ENCODE peak calls at places on chromosomes 12 and 14, in four cellular contexts. I is left ventricle myocardium inferior, T is GM13977, R is fibroblast of mammary gland. B is an unnamed sample.

GRCh38 chr14:74478996-74479635 is 14.0 kb downstream of the NPC2 start:
- DNase-seq in T (no peak), I (no peak), R (peak), B (no peak)

GRCh38 chr12:105106621-105107020 is 910 bp upstream of the WASHC4 start:
- DNase-seq in T (no peak), R (no peak), I (no peak), B (no peak)

GRCh38 chr12:31728289-31728916 is 418 bp downstream of the AMN1 start:
- DNase-seq in R (peak), T (peak), I (no peak), B (no peak)

GRCh38 chr12:27366621-27367020 is 34.0 kb downstream of the BMAL2 start:
- DNase-seq in I (no peak), T (no peak), R (no peak), B (no peak)

GRCh38 chr14:105908006-105908405 is 381.6 kb downstream of the TMEM121 start:
- DNase-seq in I (no peak), R (no peak), T (no peak), B (no peak)

GRCh38 chr14:95265106-95266094 is 54.3 kb downstream of the CLMN start:
- DNase-seq in T (peak), R (peak), I (no peak), B (peak)

GRCh38 chr14:54194501-54194900 is 202.3 kb upstream of the CDKN3 start:
- DNase-seq in R (no peak), I (no peak), T (no peak), B (no peak)

GRCh38 chr12:17062296-17063061 is 456.5 kb upstream of the LMO3 start:
- DNase-seq in I (no peak), T (no peak), R (no peak), B (no peak)

GRCh38 chr12:121800694-121801600 is 2.9 kb upstream of the SETD1B start:
- DNase-seq in I (peak), R (peak), T (peak), B (peak)

GRCh38 chr14:50668008-50668851 is at the start of gene SAV1:
- DNase-seq in T (peak), R (peak), I (peak), B (peak)

GRCh38 chr12:3228587-3228986 is 151.4 kb downstream of the TSPAN9 start:
- DNase-seq in I (no peak), R (peak), T (no peak), B (no peak)

GRCh38 chr14:95128140-95128539 is 29.2 kb downstream of the DICER1 start:
- DNase-seq in T (no peak), I (no peak), R (no peak), B (no peak)

GRCh38 chr14:59197695-59198262 is 9.3 kb downstream of the DAAM1 start:
- DNase-seq in I (no peak), R (no peak), T (no peak), B (no peak)

GRCh38 chr14:104579507-104579906 is at the start of gene C14orf180:
- DNase-seq in R (no peak), I (peak), T (no peak), B (no peak)

GRCh38 chr12:93943766-93944165 is 204.6 kb upstream of the PLXNC1 start:
- DNase-seq in I (no peak), T (no peak), R (peak), B (no peak)
- TF ChIP-seq CTCF in I (no peak), T (no peak), R (peak), B (no peak)

GRCh38 chr12:94287245-94287628 is 138.9 kb downstream of the PLXNC1 start:
- DNase-seq in T (no peak), R (no peak), I (no peak), B (no peak)

GRCh38 chr12:94286580-94287244 is 138.3 kb downstream of the PLXNC1 start:
- DNase-seq in R (no peak), T (no peak), I (no peak), B (no peak)

GRCh38 chr12:94289551-94290312 is 141.4 kb downstream of the PLXNC1 start:
- DNase-seq in I (no peak), R (peak), T (no peak), B (no peak)

GRCh38 chr12:94285954-94286579 is 137.7 kb downstream of the PLXNC1 start:
- DNase-seq in R (no peak), T (no peak), I (no peak), B (no peak)

GRCh38 chr12:94290353-94290752 is 142.0 kb downstream of the PLXNC1 start:
- DNase-seq in T (no peak), R (no peak), I (no peak), B (no peak)
- TF ChIP-seq CTCF in T (no peak), R (no peak), I (no peak), B (no peak)

GRCh38 chr12:115468087-115468510 is 784.1 kb upstream of the TBX3 start:
- DNase-seq in R (peak), T (no peak), I (no peak), B (no peak)
- TF ChIP-seq CTCF in R (peak), T (peak), I (peak), B (no peak)

GRCh38 chr14:23281247-23281646 is 4.7 kb downstream of the HOMEZ start:
- DNase-seq in R (no peak), I (no peak), T (no peak), B (no peak)
- TF ChIP-seq CTCF in R (no peak), I (no peak), T (no peak), B (no peak)

GRCh38 chr12:62783881-62784280 is 151.1 kb downstream of the PPM1H start:
- DNase-seq in R (no peak), I (no peak), T (no peak), B (no peak)

GRCh38 chr12:62784576-62784975 is 150.4 kb downstream of the PPM1H start:
- DNase-seq in I (no peak), T (no peak), R (no peak), B (no peak)

GRCh38 chr12:62779488-62779887 is 155.5 kb downstream of the PPM1H start:
- DNase-seq in I (no peak), T (no peak), R (no peak), B (no peak)

GRCh38 chr12:62778187-62778586 is 156.8 kb downstream of the PPM1H start:
- DNase-seq in T (no peak), I (no peak), R (no peak), B (no peak)

GRCh38 chr12:62781136-62781880 is 153.6 kb downstream of the PPM1H start:
- DNase-seq in I (no peak), T (no peak), R (no peak), B (no peak)
- TF ChIP-seq CTCF in I (no peak), T (no peak), R (no peak), B (no peak)

GRCh38 chr12:74685385-74685784 is 147.8 kb downstream of the ATXN7L3B start:
- DNase-seq in T (no peak), I (no peak), R (no peak), B (no peak)

GRCh38 chr12:74689929-74690328 is 152.3 kb downstream of the ATXN7L3B start:
- DNase-seq in I (no peak), R (no peak), T (no peak), B (no peak)

GRCh38 chr12:74689071-74689655 is 151.5 kb downstream of the ATXN7L3B start:
- DNase-seq in I (no peak), T (no peak), R (peak), B (no peak)
- TF ChIP-seq CTCF in I (peak), T (peak), R (peak), B (peak)

GRCh38 chr12:128059621-128060370 is 207.2 kb upstream of the TMEM132C start:
- DNase-seq in R (no peak), T (no peak), I (no peak), B (no peak)

GRCh38 chr12:128055567-128055966 is 211.4 kb upstream of the TMEM132C start:
- DNase-seq in R (no peak), I (no peak), T (no peak), B (no peak)

GRCh38 chr12:128052777-128053176 is 214.2 kb upstream of the TMEM132C start:
- DNase-seq in I (no peak), T (no peak), R (no peak), B (no peak)

GRCh38 chr12:128057586-128057985 is 209.4 kb upstream of the TMEM132C start:
- DNase-seq in I (no peak), T (no peak), R (no peak), B (no peak)

DNA sequence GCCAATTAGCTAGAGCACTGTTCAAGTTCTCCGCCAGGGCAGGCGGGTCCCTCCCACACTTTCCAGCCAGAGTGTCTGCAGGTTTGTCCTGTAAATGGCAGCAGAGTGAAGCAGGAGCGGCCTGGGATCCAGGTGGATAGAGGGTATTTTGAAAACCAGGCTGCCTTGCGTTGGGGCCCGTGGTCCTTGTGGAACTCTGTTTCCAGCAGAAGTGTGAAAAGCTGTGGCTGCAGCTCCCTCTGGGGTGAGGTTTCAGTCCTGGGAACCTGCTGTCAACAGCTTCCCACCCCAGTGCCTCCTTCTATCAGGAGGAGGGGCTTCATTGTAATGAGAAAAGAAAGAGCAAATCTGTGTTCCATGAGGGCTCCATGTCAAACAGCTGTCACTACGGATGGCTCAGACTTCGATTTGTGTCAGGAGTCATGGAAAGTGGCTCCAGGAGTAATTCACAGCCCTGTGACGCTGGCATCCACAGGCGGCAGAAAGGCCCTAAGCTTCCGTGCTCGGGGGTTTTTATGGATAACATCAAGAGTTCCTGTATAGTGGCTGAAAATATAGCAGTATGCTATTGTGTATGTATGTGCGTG is 210.6 kb upstream of the TMEM132C start:
- DNase-seq in I (no peak), R (no peak), T (no peak), B (no peak)
- TF ChIP-seq CTCF in I (no peak), R (no peak), T (no peak), B (no peak)

GRCh38 chr12:64670039-64670438 is 59.7 kb downstream of the RASSF3 start:
- DNase-seq in R (no peak), T (no peak), I (no peak), B (no peak)
- TF ChIP-seq CTCF in R (no peak), T (no peak), I (no peak), B (no peak)